ENCODE peak calls at places on chromosomes 12 and 14, in eight cellular contexts. K is mucosa of descending colon, T is GM13977, B is dorsolateral prefrontal cortex, E is OCI-LY7, L is B cell, X is cardiac muscle cell, V is endodermal cell. S is an unnamed sample.

GRCh38 chr14:39267592-39268112 is 33.9 kb downstream of the MIA2 start:
- DNase-seq in X (no peak), L (peak; percentile 44), T (no peak), B (no peak), E (peak; percentile 76), K (no peak), V (no peak), S (no peak)

GRCh38 chr14:52042371-52043037 is 26.4 kb downstream of the NID2 start:
- DNase-seq in K (no peak), L (no peak), E (no peak), V (no peak), B (no peak), T (no peak), X (no peak), S (no peak)

GRCh38 chr14:100903672-100904185 is at the start of gene RTL1:
- DNase-seq in B (no peak), K (no peak), T (peak; percentile 7), X (no peak), L (peak; percentile 8), E (no peak), V (peak; percentile 45), S (peak; percentile 64)

GRCh38 chr14:21965042-21965441 is 291.4 kb upstream of the OR4E1 start:
- DNase-seq in X (no peak), E (peak; percentile 4), B (no peak), K (peak; percentile 36), T (no peak), L (no peak), V (no peak), S (no peak)

GRCh38 chr12:122865268-122866231 is 30.3 kb downstream of the HIP1R start:
- DNase-seq in K (peak; percentile 65), T (no peak), B (peak; percentile 54), X (peak; percentile 39), E (peak; percentile 71), L (peak; percentile 68), V (peak; percentile 80), S (no peak)

GRCh38 chr14:86777950-86778602 is 1214.9 kb downstream of the GALC start:
- DNase-seq in E (no peak), K (no peak), T (no peak), L (no peak), X (no peak), B (no peak), V (no peak), S (no peak)

GRCh38 chr14:104473649-104474574 is 105.7 kb upstream of the C14orf180 start:
- DNase-seq in K (no peak), T (no peak), B (no peak), L (no peak), X (no peak), V (no peak), E (no peak), S (no peak)

GRCh38 chr12:69816082-69816481 is 8.9 kb upstream of the MYRFL start:
- DNase-seq in X (no peak), L (no peak), V (no peak), K (no peak), T (peak; percentile 17), E (no peak), B (no peak), S (no peak)

GRCh38 chr12:50132505-50133135 is 20.6 kb downstream of the COX14 start:
- DNase-seq in V (no peak), T (peak; percentile 50), L (no peak), X (peak; percentile 28), B (no peak), K (no peak), E (peak; percentile 69), S (no peak)

GRCh38 chr14:47660158-47660557 is 15.2 kb downstream of the MDGA2 start:
- DNase-seq in T (no peak), E (no peak), B (no peak), V (no peak), K (no peak), L (no peak), X (no peak), S (no peak)

GRCh38 chr12:6699989-6700645 is 498 bp downstream of the PIANP start:
- DNase-seq in T (peak; percentile 54), X (peak; percentile 49), E (peak; percentile 59), B (no peak), L (peak; percentile 70), V (peak; percentile 85), K (no peak), S (no peak)

GRCh38 chr12:104356231-104357115 is 52.9 kb downstream of the EID3 start:
- DNase-seq in E (no peak), K (no peak), X (peak; percentile 12), B (no peak), V (peak; percentile 46), L (no peak), T (no peak), S (no peak)

GRCh38 chr14:76516884-76517283 is 140.9 kb downstream of the ESRRB start:
- DNase-seq in E (no peak), T (no peak), V (no peak), X (no peak), L (no peak), K (no peak), B (no peak), S (no peak)

GRCh38 chr12:112096667-112097066 is 11.9 kb downstream of the NAA25 start:
- DNase-seq in X (no peak), E (no peak), K (no peak), B (no peak), V (peak; percentile 20), L (no peak), T (no peak), S (no peak)

GRCh38 chr12:95967301-95967700 is 24.2 kb downstream of the AMDHD1 start:
- DNase-seq in V (no peak), K (no peak), E (no peak), L (no peak), T (no peak), B (no peak), X (no peak), S (no peak)

GRCh38 chr14:36948157-36948859 is 224.1 kb downstream of the SLC25A21 start:
- DNase-seq in E (no peak), L (no peak), B (no peak), X (no peak), T (no peak), V (no peak), K (no peak), S (no peak)

GRCh38 chr12:108424026-108424425 is 84.9 kb upstream of the CMKLR1 start:
- DNase-seq in B (no peak), K (no peak), T (no peak), X (no peak), E (no peak), V (no peak), L (no peak), S (no peak)

GRCh38 chr12:3110579-3110978 is 33.4 kb downstream of the TSPAN9 start:
- DNase-seq in B (no peak), K (no peak), E (no peak), X (no peak), T (no peak), L (no peak), V (no peak), S (no peak)

GRCh38 chr12:1456885-1457284 is 137.5 kb downstream of the FBXL14 start:
- DNase-seq in T (no peak), K (no peak), B (no peak), L (no peak), E (no peak), V (no peak), X (no peak), S (no peak)

GRCh38 chr12:58668831-58669230 is 251.5 kb downstream of the LRIG3 start:
- DNase-seq in B (no peak), X (no peak), K (no peak), E (no peak), T (no peak), V (no peak), L (no peak), S (no peak)

GRCh38 chr12:126268222-126268621 is 1203.0 kb downstream of the AACS start:
- DNase-seq in K (no peak), T (no peak), X (no peak), E (no peak), L (no peak), B (no peak), V (no peak), S (no peak)

GRCh38 chr12:124976999-124977398 is 11.9 kb downstream of the DHX37 start:
- DNase-seq in B (no peak), L (no peak), K (no peak), T (no peak), V (no peak), E (no peak), X (no peak), S (no peak)
- TF ChIP-seq CTCF in B (no peak), L (no peak), K (no peak), T (no peak), V (no peak), E (no peak), X (no peak), S (no peak)

DNA sequence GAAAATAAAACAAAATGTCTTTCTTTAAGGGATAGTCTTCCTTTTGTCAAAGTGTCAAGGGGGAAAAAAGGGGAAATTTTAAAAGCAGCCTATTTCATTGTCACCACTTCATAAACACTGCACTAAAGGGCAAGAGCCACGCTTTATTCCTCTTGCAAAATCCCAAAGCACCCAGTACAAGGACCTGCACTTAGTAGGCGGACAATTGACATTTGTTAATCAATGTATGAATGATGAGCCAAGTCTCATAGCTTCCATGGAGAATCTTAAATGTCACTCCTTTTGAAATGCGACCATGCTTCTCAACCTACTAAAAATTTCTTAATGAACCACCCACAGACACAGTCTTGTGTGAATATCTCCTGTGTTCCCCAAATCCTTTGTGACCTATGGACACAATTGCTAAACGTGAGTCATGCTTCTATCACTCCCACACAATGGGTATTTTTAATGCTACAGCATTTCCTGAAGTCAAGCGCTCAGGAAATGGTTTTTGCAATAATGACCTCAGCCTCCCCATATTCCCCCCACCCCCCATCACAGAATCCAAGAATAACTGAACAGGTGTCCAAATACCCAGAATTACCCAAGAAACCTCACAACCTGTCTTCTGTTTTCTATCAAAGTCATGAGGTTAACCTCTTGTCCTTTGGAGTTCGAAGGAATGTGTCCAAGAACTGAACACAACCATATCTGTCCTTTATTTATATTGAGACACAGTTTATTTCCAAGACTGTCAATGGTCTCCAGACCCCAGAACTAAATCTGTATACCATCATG is 163.6 kb upstream of the PLEKHG7 start:
- DNase-seq in X (no peak), E (peak; percentile 51), B (no peak), K (no peak), V (no peak), L (peak; percentile 28), T (peak; percentile 44), S (no peak)
- TF ChIP-seq CTCF in X (no peak), E (no peak), B (no peak), K (no peak), V (no peak), L (no peak), T (no peak), S (no peak)

DNA sequence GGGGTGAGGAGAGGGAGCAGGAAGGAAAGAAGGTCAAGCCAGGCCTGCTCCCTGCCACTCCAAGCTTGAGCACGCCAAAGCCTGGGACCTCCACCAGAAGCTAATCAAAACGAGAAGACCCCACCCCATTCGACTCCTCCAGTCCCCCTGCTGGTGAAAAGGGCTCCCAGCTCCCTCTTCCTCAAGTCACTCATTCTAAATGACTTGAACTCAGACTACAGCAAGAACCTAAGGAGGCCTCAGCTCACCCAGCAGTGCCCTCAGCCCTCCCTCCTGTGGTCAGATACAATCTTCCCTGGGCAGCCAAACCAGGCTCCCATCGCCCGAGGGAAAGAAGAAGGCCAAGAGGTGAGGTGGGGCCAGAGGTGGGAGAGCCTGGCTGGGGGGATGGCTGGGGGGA is 17.4 kb downstream of the HDAC7 start:
- DNase-seq in V (peak; percentile 83), T (no peak), B (no peak), L (no peak), X (no peak), E (peak; percentile 31), K (no peak), S (no peak)
- TF ChIP-seq CTCF in V (peak; percentile 73), T (no peak), B (no peak), L (peak; percentile 49), X (peak; percentile 40), E (peak; percentile 66), K (no peak), S (peak; percentile 39)

GRCh38 chr12:89707992-89708792 is 446 bp downstream of the ATP2B1 start:
- DNase-seq in K (peak; percentile 78), L (peak; percentile 51), X (no peak), E (peak; percentile 63), V (peak; percentile 87), T (peak; percentile 42), B (no peak), S (peak; percentile 89)
- TF ChIP-seq CTCF in K (no peak), L (no peak), X (no peak), E (no peak), V (peak; percentile 43), T (peak; percentile 44), B (peak; percentile 4), S (peak; percentile 37)